ENCODE peak calls at places on chromosomes 4 and X, in nine cellular contexts. One of them, this sample, is unnamed.

GRCh38 chrX:10529344-10529743 is 91.0 kb downstream of the MID1 start:
- DNase-seq in GM20000: no peak
- DNase-seq in fibroblast of the aortic adventitia: peak
- DNase-seq in AG04450: no peak
- DNase-seq in GM12865: no peak
- DNase-seq in fibroblast of mammary gland: peak
- DNase-seq in HFFc6: no peak
- DNase-seq in OCI-LY7: no peak
- DNase-seq in Caco-2: no peak
- DNase-seq in this sample: no peak

GRCh38 chr4:89285735-89286134 is 21.9 kb downstream of the GPRIN3 start:
- DNase-seq in GM20000: no peak
- DNase-seq in fibroblast of the aortic adventitia: no peak
- DNase-seq in AG04450: no peak
- DNase-seq in GM12865: no peak
- DNase-seq in fibroblast of mammary gland: no peak
- DNase-seq in HFFc6: no peak
- DNase-seq in OCI-LY7: no peak
- DNase-seq in Caco-2: no peak
- DNase-seq in this sample: no peak

GRCh38 chr4:79604152-79604551 is 196.1 kb upstream of the GK2 start:
- DNase-seq in GM20000: no peak
- DNase-seq in fibroblast of the aortic adventitia: no peak
- DNase-seq in AG04450: no peak
- DNase-seq in GM12865: no peak
- DNase-seq in fibroblast of mammary gland: no peak
- DNase-seq in HFFc6: no peak
- DNase-seq in OCI-LY7: no peak
- DNase-seq in Caco-2: no peak
- DNase-seq in this sample: no peak

GRCh38 chr4:15702941-15703403 is at the start of gene BST1:
- DNase-seq in GM20000: peak
- DNase-seq in fibroblast of the aortic adventitia: peak
- DNase-seq in AG04450: no peak
- DNase-seq in GM12865: peak
- DNase-seq in fibroblast of mammary gland: peak
- DNase-seq in HFFc6: peak
- DNase-seq in OCI-LY7: no peak
- DNase-seq in Caco-2: no peak
- DNase-seq in this sample: peak

GRCh38 chrX:63394872-63395271 is 43.7 kb upstream of the SPIN4 start:
- DNase-seq in GM20000: no peak
- DNase-seq in fibroblast of the aortic adventitia: no peak
- DNase-seq in AG04450: no peak
- DNase-seq in GM12865: no peak
- DNase-seq in fibroblast of mammary gland: no peak
- DNase-seq in HFFc6: no peak
- DNase-seq in OCI-LY7: no peak
- DNase-seq in Caco-2: no peak
- DNase-seq in this sample: no peak

GRCh38 chr4:144645621-144646522 is at the start of gene HHIP:
- DNase-seq in GM20000: peak
- DNase-seq in fibroblast of the aortic adventitia: peak
- DNase-seq in AG04450: no peak
- DNase-seq in GM12865: no peak
- DNase-seq in fibroblast of mammary gland: peak
- DNase-seq in HFFc6: no peak
- DNase-seq in OCI-LY7: no peak
- DNase-seq in Caco-2: peak
- DNase-seq in this sample: no peak

GRCh38 chr4:122665148-122665547 is 44.3 kb upstream of the IL21 start:
- DNase-seq in GM20000: no peak
- DNase-seq in fibroblast of the aortic adventitia: peak
- DNase-seq in AG04450: no peak
- DNase-seq in GM12865: no peak
- DNase-seq in fibroblast of mammary gland: no peak
- DNase-seq in HFFc6: peak
- DNase-seq in OCI-LY7: no peak
- DNase-seq in Caco-2: no peak
- DNase-seq in this sample: no peak

GRCh38 chr4:153131478-153132069 is 72.7 kb upstream of the TRIM2 start:
- DNase-seq in GM20000: no peak
- DNase-seq in fibroblast of the aortic adventitia: no peak
- DNase-seq in AG04450: no peak
- DNase-seq in GM12865: no peak
- DNase-seq in fibroblast of mammary gland: no peak
- DNase-seq in HFFc6: no peak
- DNase-seq in OCI-LY7: no peak
- DNase-seq in Caco-2: no peak
- DNase-seq in this sample: no peak

GRCh38 chrX:39773923-39774803 is 323.6 kb downstream of the BCOR start:
- DNase-seq in GM20000: no peak
- DNase-seq in fibroblast of the aortic adventitia: peak
- DNase-seq in AG04450: no peak
- DNase-seq in GM12865: no peak
- DNase-seq in fibroblast of mammary gland: no peak
- DNase-seq in HFFc6: no peak
- DNase-seq in OCI-LY7: no peak
- DNase-seq in Caco-2: no peak
- DNase-seq in this sample: no peak

GRCh38 chr4:15778191-15778741 is at the start of gene CD38:
- DNase-seq in GM20000: peak
- DNase-seq in fibroblast of the aortic adventitia: no peak
- DNase-seq in AG04450: no peak
- DNase-seq in GM12865: peak
- DNase-seq in fibroblast of mammary gland: no peak
- DNase-seq in HFFc6: no peak
- DNase-seq in OCI-LY7: peak
- DNase-seq in Caco-2: no peak
- DNase-seq in this sample: no peak

GRCh38 chr4:163166041-163166579 is 580 bp downstream of the NAF1 start:
- DNase-seq in GM20000: peak
- DNase-seq in fibroblast of the aortic adventitia: peak
- DNase-seq in AG04450: no peak
- DNase-seq in GM12865: peak
- DNase-seq in fibroblast of mammary gland: peak
- DNase-seq in HFFc6: peak
- DNase-seq in OCI-LY7: peak
- DNase-seq in Caco-2: peak
- DNase-seq in this sample: peak

GRCh38 chr4:38868055-38868965 is 704 bp downstream of the FAM114A1 start:
- DNase-seq in GM20000: no peak
- DNase-seq in fibroblast of the aortic adventitia: peak
- DNase-seq in AG04450: no peak
- DNase-seq in GM12865: no peak
- DNase-seq in fibroblast of mammary gland: peak
- DNase-seq in HFFc6: no peak
- DNase-seq in OCI-LY7: no peak
- DNase-seq in Caco-2: no peak
- DNase-seq in this sample: peak

GRCh38 chr4:106329027-106329618 is 12.8 kb downstream of the AIMP1 start:
- DNase-seq in GM20000: peak
- DNase-seq in fibroblast of the aortic adventitia: peak
- DNase-seq in AG04450: peak
- DNase-seq in GM12865: peak
- DNase-seq in fibroblast of mammary gland: peak
- DNase-seq in HFFc6: peak
- DNase-seq in OCI-LY7: peak
- DNase-seq in Caco-2: peak
- DNase-seq in this sample: no peak

GRCh38 chr4:7328913-7329638 is 105.7 kb downstream of the PSAPL1 start:
- DNase-seq in GM20000: no peak
- DNase-seq in fibroblast of the aortic adventitia: peak
- DNase-seq in AG04450: peak
- DNase-seq in GM12865: no peak
- DNase-seq in fibroblast of mammary gland: peak
- DNase-seq in HFFc6: peak
- DNase-seq in OCI-LY7: no peak
- DNase-seq in Caco-2: no peak
- DNase-seq in this sample: no peak

GRCh38 chr4:18366762-18367358 is 345.3 kb upstream of the LCORL start:
- DNase-seq in GM20000: no peak
- DNase-seq in fibroblast of the aortic adventitia: peak
- DNase-seq in AG04450: no peak
- DNase-seq in GM12865: peak
- DNase-seq in fibroblast of mammary gland: peak
- DNase-seq in HFFc6: peak
- DNase-seq in OCI-LY7: peak
- DNase-seq in Caco-2: peak
- DNase-seq in this sample: no peak

GRCh38 chr4:85291226-85291625 is 183.7 kb upstream of the ARHGAP24 start:
- DNase-seq in GM20000: no peak
- DNase-seq in fibroblast of the aortic adventitia: no peak
- DNase-seq in AG04450: no peak
- DNase-seq in GM12865: no peak
- DNase-seq in fibroblast of mammary gland: no peak
- DNase-seq in HFFc6: no peak
- DNase-seq in OCI-LY7: no peak
- DNase-seq in Caco-2: no peak
- DNase-seq in this sample: no peak

GRCh38 chr4:18052158-18052557 is 30.6 kb upstream of the LCORL start:
- DNase-seq in GM20000: no peak
- DNase-seq in fibroblast of the aortic adventitia: no peak
- DNase-seq in AG04450: no peak
- DNase-seq in GM12865: no peak
- DNase-seq in fibroblast of mammary gland: no peak
- DNase-seq in HFFc6: no peak
- DNase-seq in OCI-LY7: no peak
- DNase-seq in Caco-2: no peak
- DNase-seq in this sample: no peak

GRCh38 chrX:97968376-97969104 is 1084.8 kb downstream of the RPA4 start:
- DNase-seq in GM20000: no peak
- DNase-seq in fibroblast of the aortic adventitia: no peak
- DNase-seq in AG04450: no peak
- DNase-seq in GM12865: no peak
- DNase-seq in fibroblast of mammary gland: no peak
- DNase-seq in HFFc6: no peak
- DNase-seq in OCI-LY7: no peak
- DNase-seq in Caco-2: no peak
- DNase-seq in this sample: no peak

GRCh38 chr4:127484101-127484500 is 148.7 kb upstream of the INTU start:
- DNase-seq in GM20000: no peak
- DNase-seq in fibroblast of the aortic adventitia: no peak
- DNase-seq in AG04450: no peak
- DNase-seq in GM12865: no peak
- DNase-seq in fibroblast of mammary gland: no peak
- DNase-seq in HFFc6: no peak
- DNase-seq in OCI-LY7: no peak
- DNase-seq in Caco-2: no peak
- DNase-seq in this sample: no peak

GRCh38 chr4:127482049-127482448 is 150.7 kb upstream of the INTU start:
- DNase-seq in GM20000: no peak
- DNase-seq in fibroblast of the aortic adventitia: no peak
- DNase-seq in AG04450: no peak
- DNase-seq in GM12865: no peak
- DNase-seq in fibroblast of mammary gland: peak
- DNase-seq in HFFc6: no peak
- DNase-seq in OCI-LY7: no peak
- DNase-seq in Caco-2: no peak
- DNase-seq in this sample: no peak

GRCh38 chr4:127479031-127479622 is 153.6 kb upstream of the INTU start:
- DNase-seq in GM20000: peak
- DNase-seq in fibroblast of the aortic adventitia: peak
- DNase-seq in AG04450: no peak
- DNase-seq in GM12865: peak
- DNase-seq in fibroblast of mammary gland: peak
- DNase-seq in HFFc6: peak
- DNase-seq in OCI-LY7: peak
- DNase-seq in Caco-2: no peak
- DNase-seq in this sample: no peak
- TF ChIP-seq CTCF in GM20000: peak
- TF ChIP-seq CTCF in fibroblast of the aortic adventitia: peak
- TF ChIP-seq CTCF in AG04450: peak
- TF ChIP-seq CTCF in GM12865: peak
- TF ChIP-seq CTCF in fibroblast of mammary gland: peak
- TF ChIP-seq CTCF in HFFc6: peak
- TF ChIP-seq CTCF in OCI-LY7: peak
- TF ChIP-seq CTCF in Caco-2: peak
- TF ChIP-seq CTCF in this sample: no peak

GRCh38 chr4:125750399-125750798 is 435.6 kb downstream of the FAT4 start:
- DNase-seq in GM20000: no peak
- DNase-seq in fibroblast of the aortic adventitia: no peak
- DNase-seq in AG04450: no peak
- DNase-seq in GM12865: no peak
- DNase-seq in fibroblast of mammary gland: peak
- DNase-seq in HFFc6: no peak
- DNase-seq in OCI-LY7: no peak
- DNase-seq in Caco-2: no peak
- DNase-seq in this sample: no peak

GRCh38 chr4:125749354-125749753 is 434.6 kb downstream of the FAT4 start:
- DNase-seq in GM20000: no peak
- DNase-seq in fibroblast of the aortic adventitia: no peak
- DNase-seq in AG04450: no peak
- DNase-seq in GM12865: no peak
- DNase-seq in fibroblast of mammary gland: no peak
- DNase-seq in HFFc6: no peak
- DNase-seq in OCI-LY7: no peak
- DNase-seq in Caco-2: no peak
- DNase-seq in this sample: no peak

GRCh38 chr4:125750827-125751466 is 436.2 kb downstream of the FAT4 start:
- DNase-seq in GM20000: no peak
- DNase-seq in fibroblast of the aortic adventitia: peak
- DNase-seq in AG04450: no peak
- DNase-seq in GM12865: no peak
- DNase-seq in fibroblast of mammary gland: peak
- DNase-seq in HFFc6: peak
- DNase-seq in OCI-LY7: no peak
- DNase-seq in Caco-2: peak
- DNase-seq in this sample: no peak
- TF ChIP-seq CTCF in GM20000: no peak
- TF ChIP-seq CTCF in fibroblast of the aortic adventitia: peak
- TF ChIP-seq CTCF in AG04450: peak
- TF ChIP-seq CTCF in GM12865: no peak
- TF ChIP-seq CTCF in fibroblast of mammary gland: peak
- TF ChIP-seq CTCF in HFFc6: peak
- TF ChIP-seq CTCF in OCI-LY7: no peak
- TF ChIP-seq CTCF in Caco-2: peak
- TF ChIP-seq CTCF in this sample: no peak

GRCh38 chrX:132171478-132171877 is 43.7 kb upstream of the FRMD7 start:
- DNase-seq in GM20000: no peak
- DNase-seq in fibroblast of the aortic adventitia: peak
- DNase-seq in AG04450: no peak
- DNase-seq in GM12865: peak
- DNase-seq in fibroblast of mammary gland: no peak
- DNase-seq in HFFc6: no peak
- DNase-seq in OCI-LY7: peak
- DNase-seq in Caco-2: no peak
- DNase-seq in this sample: no peak
- TF ChIP-seq CTCF in GM20000: no peak
- TF ChIP-seq CTCF in fibroblast of the aortic adventitia: peak
- TF ChIP-seq CTCF in AG04450: no peak
- TF ChIP-seq CTCF in GM12865: no peak
- TF ChIP-seq CTCF in fibroblast of mammary gland: no peak
- TF ChIP-seq CTCF in HFFc6: no peak
- TF ChIP-seq CTCF in OCI-LY7: no peak
- TF ChIP-seq CTCF in Caco-2: no peak
- TF ChIP-seq CTCF in this sample: no peak

DNA sequence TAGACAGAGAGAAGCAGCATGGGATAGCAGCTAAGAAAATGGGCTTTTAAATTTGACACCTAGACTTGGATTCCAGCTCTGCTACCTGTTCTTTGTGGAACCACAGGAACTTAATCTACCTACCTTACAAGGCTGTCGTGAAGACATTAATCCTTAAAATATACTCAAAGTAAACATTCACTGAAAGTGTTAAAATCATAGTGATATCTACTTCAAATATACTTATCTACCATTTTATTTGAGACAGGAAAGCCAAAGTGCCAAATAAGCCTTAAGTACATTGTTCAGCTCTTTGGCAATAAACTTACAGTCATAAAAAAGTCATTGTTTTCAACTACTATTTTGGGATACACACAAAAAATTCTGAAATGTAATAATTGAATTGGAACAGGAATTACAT is 295.0 kb upstream of the PITX2 start:
- DNase-seq in GM20000: no peak
- DNase-seq in fibroblast of the aortic adventitia: no peak
- DNase-seq in AG04450: no peak
- DNase-seq in GM12865: no peak
- DNase-seq in fibroblast of mammary gland: no peak
- DNase-seq in HFFc6: no peak
- DNase-seq in OCI-LY7: no peak
- DNase-seq in Caco-2: no peak
- DNase-seq in this sample: no peak
- TF ChIP-seq CTCF in GM20000: no peak
- TF ChIP-seq CTCF in fibroblast of the aortic adventitia: no peak
- TF ChIP-seq CTCF in AG04450: no peak
- TF ChIP-seq CTCF in GM12865: no peak
- TF ChIP-seq CTCF in fibroblast of mammary gland: no peak
- TF ChIP-seq CTCF in HFFc6: no peak
- TF ChIP-seq CTCF in OCI-LY7: no peak
- TF ChIP-seq CTCF in Caco-2: no peak
- TF ChIP-seq CTCF in this sample: no peak

This sample was measured in coronary artery.